ENCODE peak calls at places on chromosomes 11 and 22, in seven cellular contexts. G is epithelial cell of esophagus, Q is A549, H is IMR-90, C is heart left ventricle, S is psoas muscle, Z is stomach. T is an unnamed sample.

GRCh38 chr11:62552931-62553838 is 6.6 kb upstream of the AHNAK start:
- DNase-seq in S (peak; percentile 88), Q (peak; percentile 93), Z (peak; percentile 91), G (peak; percentile 94), H (peak; percentile 96), C (peak; percentile 88), T (peak; percentile 94)

GRCh38 chr11:46364791-46365190 is 16.7 kb upstream of the MDK start:
- DNase-seq in Q (no peak), Z (no peak), G (no peak), S (no peak), H (no peak), C (no peak), T (no peak)

GRCh38 chr11:27938011-27938410 is 169.9 kb downstream of the KIF18A start:
- DNase-seq in Q (no peak), H (peak; percentile 68), C (no peak), G (no peak), Z (no peak), S (no peak), T (no peak)

GRCh38 chr11:91978747-91979146 is 245.9 kb upstream of the FAT3 start:
- DNase-seq in C (no peak), Z (no peak), Q (no peak), H (no peak), S (no peak), G (peak; percentile 4), T (no peak)

GRCh38 chr22:47063071-47063509 is 300.6 kb downstream of the TBC1D22A start:
- DNase-seq in Q (no peak), G (no peak), C (no peak), S (no peak), H (no peak), Z (peak; percentile 14), T (no peak)

GRCh38 chr22:36940676-36941075 is 27.2 kb downstream of the CSF2RB start:
- DNase-seq in S (no peak), Q (no peak), Z (no peak), H (no peak), C (no peak), G (no peak), T (no peak)

GRCh38 chr22:43883012-43883661 is 8.7 kb downstream of the PNPLA5 start:
- DNase-seq in Q (peak; percentile 67), S (no peak), H (peak; percentile 81), C (no peak), G (peak; percentile 84), Z (peak; percentile 37), T (peak; percentile 7)

GRCh38 chr11:107043242-107043991 is 25.1 kb upstream of the GUCY1A2 start:
- DNase-seq in H (peak; percentile 82), Z (no peak), G (peak; percentile 62), S (no peak), Q (no peak), C (no peak), T (no peak)

GRCh38 chr11:33234397-33235168 is 22.6 kb upstream of the HIPK3 start:
- DNase-seq in Q (no peak), S (no peak), G (no peak), C (no peak), H (peak; percentile 3), Z (no peak), T (no peak)

GRCh38 chr11:123525511-123525918 is 95.4 kb downstream of the GRAMD1B start:
- DNase-seq in Z (no peak), S (no peak), G (no peak), C (no peak), H (no peak), Q (no peak), T (no peak)

GRCh38 chr22:30420401-30421178 is 5.0 kb upstream of the MTFP1 start:
- DNase-seq in Q (no peak), S (no peak), Z (no peak), G (peak; percentile 79), H (peak; percentile 90), C (no peak), T (no peak)

GRCh38 chr22:30531651-30532608 is 14.6 kb downstream of the SEC14L6 start:
- DNase-seq in Q (no peak), G (no peak), C (no peak), H (no peak), Z (no peak), S (no peak), T (no peak)

GRCh38 chr11:29435421-29435820 is 581.4 kb downstream of the KCNA4 start:
- DNase-seq in S (no peak), H (peak; percentile 4), C (no peak), Q (no peak), Z (no peak), G (no peak), T (no peak)

GRCh38 chr11:126310992-126311310 is 7.1 kb downstream of the DCPS start:
- DNase-seq in S (no peak), Q (no peak), G (no peak), Z (no peak), C (no peak), H (peak; percentile 45), T (no peak)

GRCh38 chr22:32697331-32697995 is 104.0 kb upstream of the TIMP3 start:
- DNase-seq in Q (no peak), H (no peak), Z (no peak), G (peak; percentile 82), C (no peak), S (no peak), T (no peak)

GRCh38 chr22:39920134-39920743 is 19.4 kb downstream of the GRAP2 start:
- DNase-seq in Z (no peak), Q (no peak), C (no peak), G (no peak), S (no peak), H (no peak), T (no peak)

GRCh38 chr11:129737535-129738230 is 78.0 kb upstream of the TMEM45B start:
- DNase-seq in G (no peak), C (no peak), H (no peak), Z (no peak), Q (no peak), S (no peak), T (no peak)

GRCh38 chr11:46382644-46383403 is 1.4 kb downstream of the MDK start:
- DNase-seq in Q (peak; percentile 90), H (peak; percentile 46), C (no peak), S (no peak), G (peak; percentile 57), Z (no peak), T (no peak)

GRCh38 chr11:65415499-65416340 is 6.9 kb upstream of the NEAT1 start:
- DNase-seq in G (no peak), Q (no peak), C (peak; percentile 65), H (no peak), Z (no peak), S (no peak), T (no peak)

GRCh38 chr11:71251761-71252433 is 480 bp downstream of the SHANK2 start:
- DNase-seq in Z (peak; percentile 57), C (no peak), H (no peak), S (no peak), Q (peak; percentile 80), G (peak; percentile 22), T (peak; percentile 69)

GRCh38 chr22:27919943-27920755 is 1.1 kb upstream of the PITPNB start:
- DNase-seq in C (no peak), H (peak; percentile 72), Z (no peak), S (peak; percentile 21), G (peak; percentile 47), Q (peak; percentile 10), T (peak; percentile 8)

GRCh38 chr11:118928870-118929495 is 3.3 kb upstream of the BCL9L start:
- DNase-seq in C (peak; percentile 82), Q (no peak), H (peak; percentile 41), S (peak; percentile 59), Z (no peak), G (peak; percentile 65), T (no peak)
- TF ChIP-seq CTCF in C (no peak), Q (no peak), H (peak; percentile 5), S (no peak), Z (no peak), G (no peak), T (no peak)

GRCh38 chr11:122025757-122026156 is 90.3 kb downstream of the BLID start:
- DNase-seq in S (no peak), Z (no peak), H (no peak), C (no peak), Q (no peak), G (no peak), T (no peak)
- H3K4me3 ChIP-seq in S (peak overlapping the region; percentile 41), Z (no peak overlapping the region), H (no peak overlapping the region), C (no peak overlapping the region), Q (no peak overlapping the region), G (no peak overlapping the region), T (no peak overlapping the region)

DNA sequence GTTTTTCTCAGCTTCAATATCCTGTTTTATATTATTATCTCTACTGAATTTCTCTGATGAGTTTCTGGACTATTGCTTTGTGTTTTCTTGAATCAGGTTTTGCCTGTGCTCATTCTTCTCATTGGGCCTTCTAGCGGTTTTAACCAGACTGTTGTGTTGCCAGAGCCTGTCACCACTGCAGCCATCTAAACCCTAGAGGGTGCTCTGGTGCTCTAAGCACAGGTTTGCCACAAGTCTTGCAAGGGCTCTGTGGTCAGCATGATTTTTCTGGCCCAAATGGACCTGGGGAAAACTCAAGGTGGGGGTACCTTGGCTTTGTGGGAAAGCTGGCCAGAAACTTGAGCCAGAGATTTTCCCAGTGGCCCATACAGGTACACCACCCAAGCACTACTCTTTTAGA is 52.4 kb upstream of the TYR start:
- DNase-seq in S (no peak), C (no peak), Q (no peak), Z (no peak), G (no peak), H (no peak), T (no peak)
- TF ChIP-seq CTCF in S (no peak), C (no peak), Q (no peak), Z (no peak), G (no peak), H (no peak), T (no peak)

DNA sequence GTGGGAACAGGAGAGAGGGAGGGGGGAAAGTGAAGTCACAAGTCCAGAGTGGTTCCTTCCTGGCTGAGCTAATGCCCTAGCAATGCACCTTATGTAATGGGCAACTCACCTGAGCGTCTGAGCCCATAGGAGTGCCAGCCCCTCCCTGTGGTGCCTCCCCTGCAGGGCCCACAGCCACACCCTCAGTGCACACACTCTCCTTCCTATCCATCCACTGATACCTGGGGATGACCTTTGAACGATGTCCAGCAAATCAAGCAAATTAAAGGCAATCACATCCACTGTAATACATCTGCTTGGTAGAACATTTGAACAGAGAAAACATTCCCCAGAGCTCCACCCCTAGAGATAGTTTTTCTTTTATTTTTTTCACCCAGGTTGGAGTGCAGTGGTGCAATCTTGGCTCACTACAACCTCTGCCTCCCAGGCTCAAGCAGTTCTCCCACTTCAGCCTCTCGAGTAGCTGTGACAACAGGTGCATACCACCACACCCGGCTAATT is 19.6 kb upstream of the MICAL2 start:
- DNase-seq in C (no peak), S (no peak), G (peak; percentile 99), H (no peak), Z (peak; percentile 64), Q (no peak), T (peak; percentile 32)
- H3K4me3 ChIP-seq in C (no peak overlapping the region), S (no peak overlapping the region), G (no peak overlapping the region), H (no peak overlapping the region), Z (no peak overlapping the region), Q (no peak overlapping the region), T (no peak overlapping the region)

T was measured in thyroid gland.